ENCODE peak calls at places on chromosomes 7 and 10, in five cellular contexts. R is Calu3, B is choroid plexus epithelial cell, M is body of pancreas, N is GM12865. D is an unnamed sample.

GRCh38 chr10:51297438-51297837 is 223.2 kb downstream of the PRKG1 start:
- DNase-seq in R (no peak), B (peak), M (no peak), N (no peak), D (no peak)

GRCh38 chr7:33845991-33846509 is 59.3 kb upstream of the BMPER start:
- DNase-seq in R (no peak), B (no peak), M (peak), N (no peak), D (no peak)

GRCh38 chr10:52115823-52116222 is 198.3 kb upstream of the DKK1 start:
- DNase-seq in R (no peak), B (peak), M (no peak), N (peak), D (no peak)

GRCh38 chr10:113880236-113880635 is 25.8 kb downstream of the NHLRC2 start:
- DNase-seq in R (no peak), B (peak), M (no peak), N (no peak), D (no peak)

GRCh38 chr10:71378341-71379117 is 18.2 kb upstream of the CDH23 start:
- DNase-seq in R (no peak), B (no peak), M (no peak), N (peak), D (no peak)

GRCh38 chr7:69399038-69399800 is 199.1 kb upstream of the AUTS2 start:
- DNase-seq in R (no peak), B (peak), M (no peak), N (no peak), D (no peak)

GRCh38 chr7:159105845-159106614 is 38.6 kb downstream of the VIPR2 start:
- DNase-seq in R (no peak), B (peak), M (peak), N (no peak), D (no peak)

GRCh38 chr7:2171855-2172254 is 60.9 kb downstream of the MAD1L1 start:
- DNase-seq in R (no peak), B (no peak), M (no peak), N (no peak), D (peak)

GRCh38 chr10:29895436-29895835 is 163.9 kb downstream of the JCAD start:
- DNase-seq in R (no peak), B (peak), M (peak), N (no peak), D (no peak)

GRCh38 chr10:30997536-30998252 is 34.0 kb downstream of the ZNF438 start:
- DNase-seq in R (no peak), B (no peak), M (no peak), N (no peak), D (no peak)

GRCh38 chr10:68132391-68132790 is 23.1 kb downstream of the MYPN start:
- DNase-seq in R (no peak), B (no peak), M (no peak), N (no peak), D (no peak)

GRCh38 chr7:27149817-27150567 is 2.4 kb downstream of the HOXA3 start:
- DNase-seq in R (peak), B (no peak), M (peak), N (no peak), D (no peak)

GRCh38 chr10:31873724-31874123 is 54.9 kb downstream of the ARHGAP12 start:
- DNase-seq in R (no peak), B (no peak), M (no peak), N (no peak), D (no peak)

GRCh38 chr7:129864042-129864441 is 88.7 kb downstream of the UBE2H start:
- DNase-seq in R (no peak), B (no peak), M (peak), N (no peak), D (no peak)

GRCh38 chr10:94042001-94042813 is 48.5 kb downstream of the PLCE1 start:
- DNase-seq in R (peak), B (peak), M (no peak), N (peak), D (no peak)

GRCh38 chr7:142319970-142320369 is 62.1 kb upstream of the PRSS58 start:
- DNase-seq in R (peak), B (peak), M (no peak), N (no peak), D (no peak)

GRCh38 chr10:13241613-13242012 is 7.4 kb upstream of the UCMA start:
- DNase-seq in R (no peak), B (no peak), M (no peak), N (no peak), D (no peak)

GRCh38 chr10:105291571-105291970 is 650.5 kb downstream of the SORCS3 start:
- DNase-seq in R (no peak), B (no peak), M (no peak), N (no peak), D (no peak)

GRCh38 chr10:106636781-106637491 is 527.6 kb downstream of the SORCS1 start:
- DNase-seq in R (no peak), B (no peak), M (no peak), N (no peak), D (no peak)

GRCh38 chr10:97103682-97104081 is 82.1 kb downstream of the SLIT1 start:
- DNase-seq in R (no peak), B (no peak), M (no peak), N (no peak), D (no peak)

GRCh38 chr10:97101166-97101940 is 84.4 kb downstream of the SLIT1 start:
- DNase-seq in R (no peak), B (peak), M (no peak), N (peak), D (no peak)

GRCh38 chr10:97109562-97109961 is 76.2 kb downstream of the SLIT1 start:
- DNase-seq in R (no peak), B (no peak), M (no peak), N (no peak), D (no peak)

GRCh38 chr10:97102441-97102840 is 83.3 kb downstream of the SLIT1 start:
- DNase-seq in R (no peak), B (no peak), M (no peak), N (no peak), D (no peak)

GRCh38 chr10:97106207-97106606 is 79.6 kb downstream of the SLIT1 start:
- DNase-seq in R (no peak), B (no peak), M (no peak), N (no peak), D (no peak)
- TF ChIP-seq CTCF in R (no peak), B (no peak), M (no peak), N (no peak), D (no peak)

DNA sequence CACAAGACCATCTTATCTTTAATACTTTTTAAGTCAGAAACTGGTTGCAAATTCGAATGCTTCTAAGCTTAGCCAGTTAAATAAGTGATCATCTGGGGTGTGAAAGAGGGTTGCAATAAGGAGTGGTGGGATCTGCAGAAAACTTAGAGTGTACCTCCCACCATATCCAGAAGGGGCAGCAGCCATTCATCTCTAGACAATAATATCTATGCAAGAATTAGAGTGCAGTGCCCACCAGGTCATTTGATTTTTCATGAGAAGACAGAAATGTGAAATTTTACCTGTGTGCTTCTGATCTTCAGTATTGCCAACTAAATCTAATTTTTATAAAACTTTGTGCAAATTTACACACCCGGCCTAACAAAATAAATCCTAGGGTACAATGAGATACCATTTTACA is 127.2 kb upstream of the SP4 start:
- DNase-seq in R (peak), B (peak), M (no peak), N (peak), D (no peak)
- TF ChIP-seq CTCF in R (peak), B (peak), M (no peak), N (peak), D (no peak)

DNA sequence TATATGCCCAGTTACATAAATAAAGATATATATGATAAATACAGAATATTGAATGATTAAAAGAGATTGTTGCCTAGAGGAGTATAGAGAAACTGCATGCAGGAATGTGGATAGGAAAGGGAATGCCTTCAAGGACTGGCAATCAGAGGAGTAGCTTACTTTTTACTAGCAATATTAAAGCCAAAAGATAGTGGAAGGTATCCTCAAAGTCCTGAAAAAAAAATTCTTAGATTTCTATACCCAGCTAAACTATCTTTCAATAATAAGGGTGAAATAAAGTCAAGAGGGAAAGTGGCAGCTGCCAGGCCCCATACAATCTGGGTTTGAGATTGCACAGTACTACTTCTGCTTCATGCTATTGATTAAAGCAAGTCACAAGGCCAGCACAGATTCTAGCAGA is 733.2 kb downstream of the GATA3 start:
- DNase-seq in R (no peak), B (no peak), M (no peak), N (no peak), D (no peak)
- TF ChIP-seq CTCF in R (no peak), B (no peak), M (no peak), N (no peak), D (no peak)

GRCh38 chr7:19239951-19240350 is 94.7 kb upstream of the FERD3L start:
- DNase-seq in R (no peak), B (no peak), M (no peak), N (no peak), D (no peak)

GRCh38 chr7:19235680-19236079 is 90.5 kb upstream of the FERD3L start:
- DNase-seq in R (no peak), B (no peak), M (no peak), N (no peak), D (no peak)
- TF ChIP-seq CTCF in R (no peak), B (no peak), M (no peak), N (no peak), D (no peak)

GRCh38 chr10:3932597-3933380 is 147.8 kb upstream of the KLF6 start:
- DNase-seq in R (no peak), B (no peak), M (no peak), N (no peak), D (no peak)

GRCh38 chr10:3933733-3934132 is 148.7 kb upstream of the KLF6 start:
- DNase-seq in R (no peak), B (no peak), M (no peak), N (no peak), D (no peak)

GRCh38 chr10:3936422-3937040 is 151.5 kb upstream of the KLF6 start:
- DNase-seq in R (no peak), B (no peak), M (no peak), N (no peak), D (no peak)

GRCh38 chr10:3935933-3936359 is 150.9 kb upstream of the KLF6 start:
- DNase-seq in R (no peak), B (peak), M (peak), N (peak), D (no peak)

DNA sequence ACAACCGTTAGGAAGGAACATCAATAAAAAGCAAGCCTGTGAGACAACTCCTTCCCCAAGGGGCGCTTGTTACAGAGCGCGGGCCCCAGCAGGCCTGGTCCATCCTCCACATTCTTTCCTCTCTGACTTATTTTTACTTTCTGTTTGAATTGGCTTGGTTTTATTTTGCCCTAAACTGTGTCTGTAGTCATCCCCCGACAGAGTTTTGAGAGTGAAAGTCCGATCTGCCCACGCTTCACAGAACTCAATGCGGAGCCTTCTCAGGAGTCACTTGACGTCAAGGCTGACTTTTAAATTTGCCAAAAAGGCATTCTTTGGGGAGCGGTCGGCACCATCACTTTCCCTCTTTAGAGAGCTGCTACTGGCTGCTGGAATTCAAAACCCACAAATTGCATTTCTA is 150.1 kb upstream of the KLF6 start:
- DNase-seq in R (no peak), B (peak), M (no peak), N (peak), D (peak)
- TF ChIP-seq CTCF in R (no peak), B (peak), M (no peak), N (peak), D (no peak)

GRCh38 chr7:15989194-15989593 is 302.7 kb upstream of the MEOX2 start:
- DNase-seq in R (no peak), B (no peak), M (no peak), N (no peak), D (no peak)
- TF ChIP-seq CTCF in R (no peak), B (no peak), M (no peak), N (no peak), D (no peak)

DNA sequence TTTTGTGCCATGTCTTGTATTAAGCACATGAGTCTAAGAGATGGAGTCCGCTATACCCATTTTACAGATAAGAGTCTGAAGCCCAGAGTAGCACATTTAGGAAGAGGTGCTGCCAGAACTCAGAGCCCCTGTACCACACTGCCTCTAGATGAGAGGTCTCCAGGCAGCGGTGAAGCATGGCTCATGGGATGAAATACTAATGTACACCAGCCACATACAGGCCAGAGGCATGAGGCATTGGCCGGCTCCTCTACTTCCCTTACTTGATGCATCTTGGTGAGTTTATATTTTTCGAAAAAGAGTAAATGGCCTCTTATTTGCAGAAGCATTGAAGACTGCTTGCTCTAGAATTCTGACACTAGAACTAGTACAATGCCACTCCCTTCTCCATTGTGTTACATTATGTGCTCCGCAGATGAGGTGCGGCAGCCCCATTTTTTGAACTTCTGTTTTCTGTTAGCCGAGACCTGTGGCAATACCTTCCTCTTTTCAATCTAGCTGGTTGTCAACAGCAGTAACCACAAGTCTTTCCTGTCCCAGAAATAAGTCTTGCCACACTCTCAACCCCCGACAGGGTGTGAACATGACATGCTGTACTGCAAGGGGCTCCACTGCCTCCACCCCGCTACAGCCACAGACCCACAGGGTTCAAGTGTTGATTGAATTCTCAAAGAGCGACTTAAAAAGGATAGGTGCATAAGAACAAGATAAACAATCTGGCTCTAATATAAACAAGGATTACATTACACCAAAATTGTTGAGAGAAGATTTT is 145.3 kb downstream of the CELF2 start:
- DNase-seq in R (no peak), B (peak), M (no peak), N (peak), D (peak)
- TF ChIP-seq CTCF in R (no peak), B (no peak), M (no peak), N (no peak), D (no peak)

D was measured in GM20000.